ENCODE peak calls at places on chromosomes 13 and 19, in six cellular contexts. G is A549, H is SK-N-SH, P is GM12878, B is H1, D is HepG2. O is an unnamed sample.

GRCh38 chr13:24625324-24625723 is 54.9 kb upstream of the ATP12A start:
- DNase-seq in B (no peak), P (no peak), G (no peak), H (no peak), D (no peak), O (no peak)

GRCh38 chr19:42110658-42111057 is 21.6 kb downstream of the POU2F2 start:
- DNase-seq in B (no peak), D (no peak), P (no peak), G (no peak), H (no peak), O (no peak)

GRCh38 chr19:50311723-50312635 is 17.2 kb downstream of the KCNC3 start:
- DNase-seq in D (peak), P (no peak), G (peak), B (peak), H (peak), O (peak)

GRCh38 chr19:35643255-35644205 is 2.0 kb downstream of the ETV2 start:
- DNase-seq in B (no peak), D (peak), G (peak), P (peak), H (peak), O (peak)

GRCh38 chr19:46372901-46373572 is 26.1 kb downstream of the PPP5C start:
- DNase-seq in P (no peak), D (no peak), G (peak), H (no peak), B (no peak), O (no peak)

GRCh38 chr13:25732146-25732865 is 319.5 kb downstream of the SHISA2 start:
- DNase-seq in B (no peak), P (no peak), D (no peak), H (no peak), G (no peak), O (no peak)

GRCh38 chr13:112448621-112449544 is 72.7 kb downstream of the SPACA7 start:
- DNase-seq in B (no peak), P (no peak), H (peak), D (no peak), G (no peak), O (no peak)

GRCh38 chr13:113941571-113942191 is 32.2 kb downstream of the C13orf46 start:
- DNase-seq in B (no peak), D (no peak), G (no peak), H (peak), P (no peak), O (no peak)

GRCh38 chr19:39342647-39343305 is 555 bp downstream of the SAMD4B start:
- DNase-seq in D (no peak), B (no peak), H (peak), G (no peak), P (no peak), O (no peak)

GRCh38 chr19:7722231-7722651 is 9.7 kb downstream of the CLEC4G start:
- DNase-seq in P (peak), H (no peak), D (no peak), G (no peak), B (no peak), O (no peak)

GRCh38 chr13:78806457-78806856 is 147.5 kb upstream of the OBI1 start:
- DNase-seq in G (peak), P (no peak), H (no peak), B (no peak), D (peak), O (no peak)

GRCh38 chr19:41871573-41872383 is 5.3 kb upstream of the CD79A start:
- DNase-seq in H (peak), D (no peak), P (peak), G (no peak), B (no peak), O (peak)

GRCh38 chr19:52896431-52897148 is 845 bp downstream of the ZNF320 start:
- DNase-seq in B (no peak), P (no peak), D (no peak), H (peak), G (no peak), O (peak)

DNA sequence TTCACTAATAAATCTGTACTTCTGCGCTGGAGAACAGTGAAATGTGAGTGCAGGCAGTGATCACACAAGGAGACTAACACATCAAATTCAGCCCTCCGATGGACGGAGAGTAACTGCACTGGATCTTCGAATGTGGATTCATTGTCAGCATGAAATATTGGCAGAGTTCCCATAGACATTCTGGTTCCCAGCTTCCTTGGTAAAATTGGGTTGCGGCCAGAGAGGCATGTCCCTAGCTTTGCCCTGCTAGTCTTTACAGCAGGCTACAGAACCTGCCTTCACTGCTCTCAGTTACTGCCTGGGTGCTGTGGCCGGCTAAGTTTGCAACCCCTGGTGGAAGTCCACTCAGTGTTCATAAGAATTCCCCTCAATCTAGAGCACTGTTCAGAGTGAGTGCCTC is 32.3 kb upstream of the UQCRFS1 start:
- DNase-seq in D (no peak), G (no peak), P (no peak), H (no peak), B (no peak), O (no peak)
- TF ChIP-seq CHD2 in D (no peak), G (no peak), P (no peak), H (no peak), B (no peak), O (no peak)

GRCh38 chr19:44803442-44804428 is 5.2 kb upstream of the BCAM start:
- DNase-seq in P (no peak), D (no peak), H (peak), G (no peak), B (no peak), O (no peak)
- TF ChIP-seq CHD2 in P (no peak), D (no peak), H (no peak), G (no peak), B (no peak), O (no peak)

DNA sequence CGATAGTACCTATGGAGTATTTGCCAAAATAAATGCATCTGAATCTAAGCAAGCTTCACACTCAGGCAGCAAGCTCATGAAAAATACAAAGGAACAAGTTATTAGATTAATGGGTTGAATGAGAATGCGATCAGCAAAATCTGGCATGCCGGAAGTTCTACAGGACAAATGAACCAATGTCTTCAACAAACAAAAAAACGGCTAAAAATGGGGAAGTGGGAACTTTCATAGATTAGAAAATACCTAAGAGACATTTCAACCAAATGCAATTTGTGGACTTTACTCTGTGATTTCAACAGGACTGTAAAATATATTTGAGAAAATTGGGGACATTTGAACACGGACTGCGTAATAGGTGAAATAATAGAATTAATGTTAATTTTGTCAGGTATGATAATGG is 22.4 kb upstream of the RNASEH2B start:
- DNase-seq in P (no peak), D (no peak), G (no peak), H (no peak), B (no peak), O (no peak)
- TF ChIP-seq CHD2 in P (no peak), D (no peak), G (no peak), H (no peak), B (no peak), O (no peak)

GRCh38 chr13:50080856-50081105 is 65.5 kb downstream of the KCNRG start:
- DNase-seq in H (no peak), P (no peak), D (no peak), G (no peak), B (no peak), O (no peak)
- TF ChIP-seq CHD2 in H (no peak), P (no peak), D (no peak), G (no peak), B (no peak), O (no peak)

DNA sequence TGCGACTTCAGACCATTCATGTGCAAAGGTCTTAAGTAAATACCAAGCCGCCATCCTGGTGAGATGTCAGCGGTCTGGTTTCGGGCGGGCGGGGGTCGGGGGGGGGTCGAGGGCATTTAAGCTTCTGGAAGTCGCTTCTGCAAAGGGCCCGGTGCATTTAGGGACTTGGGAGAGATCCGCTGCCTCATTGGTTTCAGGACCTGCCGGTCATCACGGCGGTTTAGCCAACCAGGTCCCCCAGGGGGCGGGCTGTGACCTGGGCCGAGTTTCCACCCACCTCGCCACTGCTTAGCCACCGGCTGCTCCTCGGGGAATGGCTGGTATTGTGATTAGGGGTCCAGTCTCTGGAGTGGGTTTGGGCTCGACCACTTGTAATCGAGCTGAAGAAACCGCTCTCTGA is 7.8 kb downstream of the ANKLE1 start:
- DNase-seq in G (peak), H (peak), B (no peak), P (no peak), D (no peak), O (peak)
- TF ChIP-seq CHD2 in G (no peak), H (no peak), B (peak), P (no peak), D (no peak), O (peak)

GRCh38 chr19:48418317-48419064 is 25.0 kb downstream of the GRIN2D start:
- DNase-seq in P (no peak), G (no peak), D (no peak), B (no peak), H (no peak), O (peak)

GRCh38 chr19:48415869-48416268 is 22.4 kb downstream of the GRIN2D start:
- DNase-seq in P (no peak), H (no peak), G (no peak), B (no peak), D (no peak), O (no peak)

GRCh38 chr19:48413879-48414623 is 20.6 kb downstream of the GRIN2D start:
- DNase-seq in D (no peak), H (no peak), B (no peak), P (no peak), G (no peak), O (no peak)

GRCh38 chr19:48417436-48417835 is 24.0 kb downstream of the GRIN2D start:
- DNase-seq in D (peak), P (no peak), G (no peak), B (no peak), H (no peak), O (no peak)

DNA sequence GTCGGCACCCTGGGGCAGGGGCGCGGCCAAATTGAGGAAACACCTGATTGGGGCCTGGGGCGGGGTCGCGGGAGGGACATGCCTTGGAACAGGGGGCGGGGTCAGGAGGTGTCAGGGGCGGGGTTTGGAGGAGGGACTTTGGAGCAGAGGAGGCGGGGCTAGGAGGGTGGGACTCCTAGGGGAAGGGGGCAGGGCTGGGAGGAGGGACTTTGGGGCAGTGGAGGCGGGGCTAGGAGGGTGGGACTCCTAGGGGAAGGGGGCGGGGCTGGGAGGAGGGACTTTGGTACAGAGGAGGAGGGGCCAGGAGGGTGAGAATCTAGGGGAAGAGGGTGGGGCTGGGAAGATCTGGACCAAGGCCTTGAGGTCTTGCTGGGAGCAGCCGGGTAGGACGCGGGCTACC is 21.9 kb downstream of the GRIN2D start:
- DNase-seq in B (peak), H (peak), D (peak), P (no peak), G (no peak), O (peak)
- TF ChIP-seq CHD2 in B (no peak), H (no peak), D (no peak), P (no peak), G (no peak), O (no peak)

DNA sequence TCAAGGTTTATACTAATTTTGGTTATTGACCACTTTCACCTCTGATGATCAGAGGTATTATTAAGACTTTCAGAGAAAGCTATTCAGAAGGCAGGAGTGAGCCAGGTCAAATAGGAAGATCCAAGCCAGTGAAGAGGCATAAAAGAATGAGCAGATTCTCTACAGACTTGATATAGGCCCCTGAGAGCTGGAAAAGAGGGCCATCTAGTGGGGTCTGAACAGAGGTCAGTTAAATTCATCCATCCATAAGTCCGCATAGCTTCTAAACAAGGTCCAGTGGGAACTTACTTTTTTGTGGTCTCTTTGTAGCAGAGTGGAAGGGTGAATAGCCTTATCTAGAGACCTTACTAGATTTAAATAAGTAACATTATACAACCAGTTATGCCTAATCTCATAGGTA is 126.6 kb upstream of the UFM1 start:
- DNase-seq in D (peak), G (no peak), B (peak), P (no peak), H (no peak), O (no peak)
- TF ChIP-seq CHD2 in D (no peak), G (no peak), B (no peak), P (no peak), H (no peak), O (no peak)

GRCh38 chr19:12843328-12843727 is 5.0 kb downstream of the MAST1 start:
- DNase-seq in P (no peak), G (no peak), D (no peak), H (no peak), B (no peak), O (no peak)
- TF ChIP-seq CHD2 in P (no peak), G (no peak), D (no peak), H (no peak), B (no peak), O (no peak)

GRCh38 chr19:36679455-36679854 is 8.0 kb upstream of the ZNF567 start:
- DNase-seq in D (no peak), B (no peak), G (no peak), P (no peak), H (no peak), O (no peak)
- TF ChIP-seq CHD2 in D (no peak), B (no peak), G (no peak), P (no peak), H (no peak), O (no peak)

GRCh38 chr13:30039506-30039905 is 189.1 kb upstream of the UBL3 start:
- DNase-seq in H (no peak), G (no peak), P (no peak), D (no peak), B (no peak), O (no peak)

GRCh38 chr13:30038884-30039283 is 188.5 kb upstream of the UBL3 start:
- DNase-seq in G (no peak), P (no peak), D (no peak), B (no peak), H (no peak), O (no peak)

GRCh38 chr13:30037766-30038165 is 187.3 kb upstream of the UBL3 start:
- DNase-seq in H (no peak), G (no peak), P (no peak), B (no peak), D (no peak), O (no peak)

GRCh38 chr13:30034448-30034795 is 184.0 kb upstream of the UBL3 start:
- DNase-seq in G (no peak), H (no peak), P (no peak), D (no peak), B (no peak), O (no peak)

DNA sequence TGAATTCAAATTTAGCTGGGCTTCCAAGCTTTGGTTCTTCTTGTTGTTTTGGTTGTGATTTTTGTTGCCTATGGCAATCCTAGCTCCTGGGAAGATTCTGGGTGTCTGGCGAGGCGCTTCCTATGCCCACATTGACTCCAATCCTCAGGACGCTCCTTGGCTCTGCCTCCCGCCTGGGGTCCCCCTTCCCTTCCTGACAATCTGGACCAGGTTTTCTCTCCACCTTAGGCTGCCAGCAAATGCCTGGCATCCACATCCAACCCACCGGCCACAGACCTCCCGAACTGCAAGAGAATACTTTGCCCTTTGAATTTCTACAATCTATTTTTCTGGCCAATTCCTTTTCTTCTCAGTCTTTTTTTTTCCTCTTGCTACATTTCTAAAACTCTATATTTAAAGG is 186.9 kb upstream of the UBL3 start:
- DNase-seq in B (no peak), D (no peak), H (peak), P (no peak), G (no peak), O (no peak)
- TF ChIP-seq CHD2 in B (no peak), D (no peak), H (no peak), P (no peak), G (no peak), O (no peak)

O was measured in K562.